ENCODE peak calls at places on chromosomes 7 and 10, in four cellular contexts. C is HepG2, M is GM12878, O is K562. J is an unnamed sample.

GRCh38 chr10:94075521-94075920 is 81.8 kb downstream of the PLCE1 start:
- DNase-seq in C (no peak), M (no peak), O (no peak), J (no peak)

GRCh38 chr10:110239892-110240291 is 32.5 kb downstream of the MXI1 start:
- DNase-seq in C (no peak), M (no peak), O (no peak), J (no peak)

GRCh38 chr10:114694735-114695134 is 36.7 kb upstream of the ABLIM1 start:
- DNase-seq in C (peak), M (no peak), O (peak), J (peak)

GRCh38 chr10:92839191-92840085 is 8.9 kb upstream of the EXOC6 start:
- DNase-seq in C (peak), M (no peak), O (peak), J (peak)

GRCh38 chr10:11170993-11171416 is 153.3 kb downstream of the CELF2 start:
- DNase-seq in C (no peak), M (no peak), O (no peak), J (no peak)

GRCh38 chr7:124780608-124781007 is 15.0 kb upstream of the GPR37 start:
- DNase-seq in C (no peak), M (no peak), O (no peak), J (no peak)

GRCh38 chr7:65441010-65441409 is 67.4 kb downstream of the ZNF92 start:
- DNase-seq in C (no peak), M (no peak), O (no peak), J (no peak)

GRCh38 chr10:84298077-84298476 is 30.3 kb upstream of the CCSER2 start:
- DNase-seq in C (no peak), M (no peak), O (no peak), J (no peak)

GRCh38 chr7:156956733-156957132 is 7.2 kb downstream of the NOM1 start:
- DNase-seq in C (no peak), M (no peak), O (no peak), J (no peak)

GRCh38 chr7:128836729-128837348 is 6.6 kb downstream of the FLNC start:
- DNase-seq in C (no peak), M (no peak), O (no peak), J (no peak)

GRCh38 chr10:115706482-115707076 is 566.4 kb downstream of the GFRA1 start:
- DNase-seq in C (peak), M (no peak), O (no peak), J (peak)

GRCh38 chr10:13956826-13957225 is 370.1 kb downstream of the PRPF18 start:
- DNase-seq in C (peak), M (no peak), O (no peak), J (no peak)

GRCh38 chr7:157517782-157518513 is 181.1 kb downstream of the DNAJB6 start:
- DNase-seq in C (no peak), M (no peak), O (no peak), J (no peak)

GRCh38 chr10:74439213-74439612 is 288.2 kb downstream of the ADK start:
- DNase-seq in C (no peak), M (no peak), O (no peak), J (peak)

GRCh38 chr10:3152566-3152935 is 20.0 kb downstream of the PITRM1 start:
- DNase-seq in C (no peak), M (no peak), O (no peak), J (no peak)

DNA sequence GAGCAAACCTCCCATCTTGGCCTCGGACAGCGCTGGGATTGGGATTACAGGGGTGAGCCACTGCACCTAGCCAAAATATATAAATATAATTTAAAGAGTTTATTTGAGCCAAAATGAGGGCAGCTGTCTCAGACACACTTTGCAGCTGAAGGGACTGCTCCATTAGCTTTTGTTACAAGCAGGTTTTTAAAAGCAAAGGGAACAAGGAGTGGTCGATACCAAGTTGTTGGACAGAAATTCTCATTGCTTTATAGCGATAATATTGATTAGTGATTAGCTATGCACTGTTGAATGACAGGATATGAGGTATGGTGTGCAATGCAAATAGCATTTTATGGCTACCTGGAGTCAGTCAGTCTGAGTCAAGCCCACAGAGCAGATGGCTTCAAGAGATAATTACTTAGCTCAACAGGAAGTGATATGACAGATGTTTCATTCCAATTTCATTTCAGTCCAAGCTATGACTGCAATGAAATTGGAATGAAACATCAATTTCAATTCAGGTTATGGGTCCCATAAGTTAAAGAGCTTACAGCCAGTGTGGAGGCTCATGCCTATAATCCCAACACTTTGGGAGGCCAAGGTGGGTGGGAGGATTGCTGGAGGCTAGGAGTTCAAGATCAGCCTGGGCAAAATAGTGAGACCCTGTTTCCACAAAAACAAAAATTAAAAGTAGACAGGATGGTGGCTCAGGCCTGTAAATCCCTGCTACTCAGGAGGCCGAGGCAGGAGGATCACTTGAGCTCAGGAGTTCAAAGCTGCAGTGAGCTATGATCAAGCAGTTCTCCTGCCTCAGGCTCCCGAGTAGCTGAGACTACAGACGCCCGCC is 23.1 kb downstream of the TYW1 start:
- DNase-seq in C (no peak), M (no peak), O (peak), J (peak)
- TF ChIP-seq TAF1 in C (no peak), M (no peak), O (no peak), J (no peak)

GRCh38 chr7:151520419-151521229 is 929 bp upstream of the RHEB start:
- DNase-seq in C (no peak), M (no peak), O (no peak), J (peak)
- TF ChIP-seq REST in C (no peak), M (no peak), O (no peak), J (no peak)

GRCh38 chr10:63667596-63667995 is 146.4 kb downstream of the REEP3 start:
- DNase-seq in C (no peak), M (no peak), O (no peak), J (no peak)

GRCh38 chr10:63672491-63672890 is 151.3 kb downstream of the REEP3 start:
- DNase-seq in C (no peak), M (no peak), O (no peak), J (no peak)

GRCh38 chr10:63671317-63671937 is 150.2 kb downstream of the REEP3 start:
- DNase-seq in C (no peak), M (no peak), O (no peak), J (peak)

GRCh38 chr10:63668081-63668480 is 146.9 kb downstream of the REEP3 start:
- DNase-seq in C (no peak), M (no peak), O (no peak), J (no peak)

GRCh38 chr10:63670291-63670898 is 149.2 kb downstream of the REEP3 start:
- DNase-seq in C (no peak), M (no peak), O (no peak), J (no peak)
- TF ChIP-seq TAF1 in C (no peak), M (no peak), O (no peak), J (no peak)

GRCh38 chr7:29564455-29565185 is 985 bp downstream of the PRR15 start:
- DNase-seq in C (peak), M (no peak), O (no peak), J (peak)
- TF ChIP-seq REST in C (no peak), M (no peak), O (no peak), J (no peak)

GRCh38 chr7:112892263-112892662 is 102.1 kb upstream of the TMEM168 start:
- DNase-seq in C (no peak), M (no peak), O (no peak), J (no peak)
- TF ChIP-seq TAF1 in C (no peak), M (no peak), O (no peak), J (no peak)

GRCh38 chr10:22716943-22717342 is 2.6 kb upstream of the PIP4K2A start:
- DNase-seq in C (no peak), M (no peak), O (no peak), J (no peak)

GRCh38 chr10:22717728-22718127 is 3.4 kb upstream of the PIP4K2A start:
- DNase-seq in C (no peak), M (no peak), O (no peak), J (no peak)

GRCh38 chr10:22720667-22721066 is 6.3 kb upstream of the PIP4K2A start:
- DNase-seq in C (no peak), M (no peak), O (no peak), J (no peak)

GRCh38 chr10:22722770-22723169 is 8.4 kb upstream of the PIP4K2A start:
- DNase-seq in C (no peak), M (no peak), O (no peak), J (no peak)

GRCh38 chr10:22719406-22720042 is 5.1 kb upstream of the PIP4K2A start:
- DNase-seq in C (no peak), M (no peak), O (no peak), J (no peak)
- TF ChIP-seq REST in C (no peak), M (no peak), O (no peak), J (no peak)

GRCh38 chr10:122387572-122387971 is 13.1 kb downstream of the PLEKHA1 start:
- DNase-seq in C (no peak), M (no peak), O (no peak), J (no peak)
- TF ChIP-seq TAF1 in C (no peak), M (no peak), O (no peak), J (no peak)